ENCODE peak calls at places on chromosome X, in nine cellular contexts. U is mammary epithelial cell, D is cardiac fibroblast, Q is choroid plexus epithelial cell, X is astrocyte of the spinal cord, W is cardiac muscle cell, I is gastrocnemius medialis, G is fibroblast of mammary gland, E is NB4. A is an unnamed sample.

GRCh38 chrX:15244421-15244820 is 25.5 kb downstream of the ASB9 start:
- DNase-seq in G (no peak), X (no peak), D (no peak), E (no peak), U (no peak), W (no peak), Q (no peak), I (no peak), A (no peak)

GRCh38 chrX:103688949-103689348 is 2.5 kb upstream of the MORF4L2 start:
- DNase-seq in G (peak), Q (peak), E (peak), W (peak), U (peak), X (peak), D (peak), I (no peak), A (peak)

GRCh38 chrX:41010188-41010846 is 74.9 kb upstream of the USP9X start:
- DNase-seq in G (peak), W (peak), I (peak), X (peak), Q (peak), U (peak), D (peak), E (peak), A (peak)

GRCh38 chrX:149830192-149830873 is 48.6 kb downstream of the MAGEA9 start:
- DNase-seq in U (peak), X (peak), I (no peak), E (no peak), G (peak), W (peak), D (peak), Q (peak), A (peak)

GRCh38 chrX:69505772-69506616 is 1.9 kb downstream of the NALF2 start:
- DNase-seq in E (no peak), G (no peak), Q (peak), I (no peak), X (no peak), U (no peak), D (no peak), W (no peak), A (peak)

GRCh38 chrX:147912093-147912801 is 528 bp downstream of the FMR1 start:
- DNase-seq in D (peak), I (peak), Q (peak), W (peak), X (peak), U (peak), G (peak), E (peak), A (peak)

GRCh38 chrX:53263597-53264094 is 17.7 kb downstream of the IQSEC2 start:
- DNase-seq in E (peak), Q (no peak), U (peak), I (no peak), D (peak), W (no peak), X (peak), G (peak), A (peak)

GRCh38 chrX:29478336-29479069 is 736.9 kb upstream of the MAGEB2 start:
- DNase-seq in U (peak), E (peak), D (peak), Q (peak), W (peak), G (peak), X (peak), I (no peak), A (peak)

GRCh38 chrX:31590581-31591113 is 518.8 kb upstream of the FTHL17 start:
- DNase-seq in X (peak), Q (peak), E (no peak), U (peak), G (peak), D (peak), W (no peak), I (no peak), A (peak)

GRCh38 chrX:130167040-130167439 is 1.4 kb upstream of the AIFM1 start:
- DNase-seq in U (no peak), Q (no peak), D (no peak), E (no peak), X (no peak), I (no peak), W (no peak), G (no peak), A (no peak)
- H3K4me3 ChIP-seq in U (peak), Q (peak), D (no peak), E (peak), X (peak), I (peak), W (peak), G (peak), A (no peak)

GRCh38 chrX:45769919-45770582 is 569.4 kb upstream of the DIPK2B start:
- DNase-seq in W (no peak), U (peak), I (peak), D (peak), G (peak), Q (peak), X (peak), E (peak), A (peak)
- H3K4me3 ChIP-seq in W (no peak), U (peak), I (peak), D (peak), G (peak), Q (peak), X (peak), E (peak), A (peak)

DNA sequence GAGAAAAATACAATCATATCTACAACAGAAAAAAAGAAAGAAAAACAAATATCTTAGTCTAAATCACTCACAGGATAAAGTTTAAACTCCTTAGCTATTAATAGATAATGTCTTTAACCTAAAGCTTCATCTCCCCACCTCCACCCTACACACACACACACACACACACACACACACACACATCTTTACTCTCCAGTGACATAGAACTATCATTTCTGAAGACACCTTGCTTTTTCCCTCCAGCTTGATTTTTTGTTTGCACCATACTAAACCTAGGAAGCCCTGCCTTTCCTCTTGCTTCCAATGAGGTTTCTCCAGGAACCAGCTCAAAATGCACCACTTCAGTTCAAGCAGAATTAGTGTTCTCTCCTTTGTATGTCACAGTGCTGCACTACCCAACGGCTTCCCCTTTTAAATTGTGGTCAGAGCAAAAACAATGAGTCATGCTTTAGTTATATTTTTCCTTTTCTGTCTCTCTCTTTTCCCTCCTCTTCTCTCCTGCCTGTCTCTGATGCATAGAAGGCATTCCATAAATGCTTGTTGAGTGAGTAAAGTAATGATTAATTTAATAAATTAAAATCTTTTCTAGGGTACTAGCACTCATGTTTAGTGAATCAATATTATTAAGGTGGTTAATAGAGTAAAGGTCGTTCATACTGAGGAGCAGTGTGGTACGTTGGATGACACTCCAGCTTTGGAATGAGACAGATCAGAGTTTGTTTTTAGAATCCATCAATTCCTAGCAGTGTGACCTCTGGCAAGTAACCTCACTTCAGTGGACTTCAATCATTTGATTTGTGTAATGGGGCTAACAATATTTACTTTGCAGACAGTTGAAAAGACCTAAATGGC is 5.9 kb downstream of the RTL3 start:
- DNase-seq in D (peak), E (peak), I (no peak), X (peak), G (peak), Q (peak), W (no peak), U (peak), A (peak)
- H3K4me3 ChIP-seq in D (no peak), E (peak), I (no peak), X (no peak), G (no peak), Q (no peak), W (no peak), U (no peak), A (no peak)

GRCh38 chrX:71103110-71103983 is 3.2 kb downstream of the CXorf65 start:
- DNase-seq in E (peak), U (no peak), X (no peak), D (no peak), I (no peak), G (no peak), W (peak), Q (no peak), A (no peak)

GRCh38 chrX:71105638-71106037 is 902 bp downstream of the CXorf65 start:
- DNase-seq in G (no peak), U (no peak), X (no peak), D (no peak), W (no peak), I (no peak), E (no peak), Q (no peak), A (no peak)

GRCh38 chrX:71106427-71106826 is at the start of gene CXorf65:
- DNase-seq in D (no peak), W (no peak), X (no peak), U (no peak), G (peak), I (no peak), E (peak), Q (no peak), A (no peak)

GRCh38 chrX:71107762-71108360 is 1.3 kb upstream of the CXorf65 start:
- DNase-seq in Q (no peak), I (no peak), X (no peak), U (no peak), E (peak), W (peak), D (no peak), G (no peak), A (no peak)

GRCh38 chrX:71107245-71107644 is 705 bp upstream of the CXorf65 start:
- DNase-seq in W (no peak), D (no peak), X (no peak), U (no peak), G (no peak), I (no peak), Q (no peak), E (no peak), A (no peak)
- H3K4me3 ChIP-seq in W (no peak), D (no peak), X (no peak), U (no peak), G (no peak), I (no peak), Q (no peak), E (peak), A (no peak)

GRCh38 chrX:11666180-11666579 is 460 bp upstream of the ARHGAP6 start:
- DNase-seq in W (peak), I (peak), Q (no peak), E (no peak), G (no peak), X (peak), U (no peak), D (no peak), A (no peak)

GRCh38 chrX:11665144-11666040 is at the start of gene ARHGAP6:
- DNase-seq in Q (peak), X (peak), G (peak), D (peak), I (peak), E (no peak), W (peak), U (peak), A (peak)

GRCh38 chrX:11663875-11664210 is 1.9 kb downstream of the ARHGAP6 start:
- DNase-seq in E (no peak), W (peak), G (no peak), X (no peak), Q (no peak), U (no peak), I (no peak), D (no peak), A (no peak)

GRCh38 chrX:11667286-11667685 is 1.6 kb upstream of the ARHGAP6 start:
- DNase-seq in U (no peak), G (no peak), W (no peak), D (no peak), X (no peak), Q (no peak), I (no peak), E (no peak), A (no peak)

DNA sequence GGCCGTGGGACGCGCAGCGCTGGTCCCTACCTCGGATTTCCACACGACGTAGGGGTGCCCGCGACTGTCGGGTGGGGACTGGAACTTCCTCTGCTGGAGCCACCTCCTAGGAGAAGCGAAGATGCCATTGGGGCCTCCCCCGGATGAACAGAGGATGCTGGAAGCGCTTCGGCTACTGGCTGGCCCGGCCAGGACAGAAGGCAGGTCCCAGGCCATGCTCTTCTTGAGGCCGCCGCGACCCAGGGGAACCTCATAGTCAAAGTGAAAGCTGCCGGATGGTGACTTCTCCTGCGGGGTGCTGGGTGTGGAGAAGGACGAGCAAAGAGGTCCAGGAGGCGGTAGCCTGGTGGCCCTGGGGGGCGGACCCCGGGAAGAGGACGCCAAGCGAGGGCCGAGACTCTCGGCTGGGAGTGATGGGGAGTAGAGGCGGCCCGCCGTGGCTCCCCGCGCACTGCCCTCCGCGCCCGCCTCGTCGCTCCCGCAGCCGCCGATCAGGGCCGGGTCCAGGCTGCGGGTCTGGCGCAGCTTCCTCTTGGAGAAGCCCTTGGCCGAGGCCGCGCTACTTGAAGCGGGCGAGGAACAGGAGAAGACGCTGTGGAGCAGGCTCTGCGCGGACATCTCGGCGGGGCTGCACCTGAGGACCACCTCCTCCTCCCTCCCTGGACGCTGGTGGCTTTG is 1.4 kb downstream of the ARHGAP6 start:
- DNase-seq in E (no peak), Q (peak), I (peak), W (peak), D (peak), U (no peak), G (no peak), X (peak), A (peak)
- H3K4me3 ChIP-seq in E (no peak), Q (peak), I (peak), W (peak), D (peak), U (no peak), G (peak), X (peak), A (no peak)

GRCh38 chrX:2385224-2385623 is 115.6 kb downstream of the DHRSX start:
- DNase-seq in D (peak), X (peak), G (peak), I (no peak), U (peak), Q (peak), W (no peak), E (no peak), A (peak)
- H3K4me3 ChIP-seq in D (no peak), X (no peak), G (no peak), I (no peak), U (no peak), Q (no peak), W (no peak), E (no peak), A (no peak)